ENCODE peak calls at places on chromosome 7, in six cellular contexts. L is activated T-cell treated with anti-CD3 and anti-CD28 coated beads, Interleukin-2, amount 50 U/mL, for 4 hours; O is activated CD8-positive, alpha-beta memory T cell treated with anti-CD3 and anti-CD28 coated beads for 1 hour; U is A549; N is HTR-8/SVneo; Q is NCI-H2029. E is an unnamed sample.

GRCh38 chr7:106065560-106066500 is 46.3 kb downstream of the SYPL1 start:
- DNase-seq in L (no peak), O (no peak), U (no peak), N (no peak), Q (no peak), E (no peak)

GRCh38 chr7:158324397-158325360 is 262.9 kb downstream of the PTPRN2 start:
- DNase-seq in L (no peak), O (no peak), U (no peak), N (no peak), Q (no peak), E (no peak)

GRCh38 chr7:12291870-12292269 is 80.8 kb downstream of the TMEM106B start:
- DNase-seq in L (no peak), O (no peak), U (peak), N (no peak), Q (no peak), E (no peak)

GRCh38 chr7:92751902-92752901 is 84.2 kb downstream of the CDK6 start:
- DNase-seq in L (no peak), O (no peak), U (peak), N (peak), Q (no peak), E (no peak)

GRCh38 chr7:122616951-122617350 is 82.0 kb downstream of the RNF133 start:
- DNase-seq in L (no peak), O (no peak), U (no peak), N (no peak), Q (no peak), E (no peak)

GRCh38 chr7:28550580-28551205 is 138.4 kb downstream of the CREB5 start:
- DNase-seq in L (no peak), O (no peak), U (no peak), N (no peak), Q (no peak), E (no peak)

GRCh38 chr7:4030346-4030745 is 651.7 kb upstream of the FOXK1 start:
- DNase-seq in L (no peak), O (no peak), U (no peak), N (no peak), Q (no peak), E (no peak)

GRCh38 chr7:25790261-25790660 is 361.7 kb upstream of the NFE2L3 start:
- DNase-seq in L (no peak), O (no peak), U (no peak), N (no peak), Q (no peak), E (no peak)

GRCh38 chr7:33351709-33352108 is 222.3 kb downstream of the BBS9 start:
- DNase-seq in L (no peak), O (no peak), U (no peak), N (no peak), Q (no peak), E (no peak)

GRCh38 chr7:101795461-101795860 is 22.0 kb upstream of the CUX1 start:
- DNase-seq in L (no peak), O (no peak), U (no peak), N (no peak), Q (no peak), E (no peak)

GRCh38 chr7:129163875-129164544 is 19.5 kb downstream of the TSPAN33 start:
- DNase-seq in L (no peak), O (no peak), U (peak), N (peak), Q (peak), E (no peak)

GRCh38 chr7:45593121-45593541 is 19.0 kb downstream of the ADCY1 start:
- DNase-seq in L (no peak), O (no peak), U (no peak), N (no peak), Q (no peak), E (no peak)

GRCh38 chr7:92645531-92646061 is 55.4 kb upstream of the FAM133B start:
- DNase-seq in L (no peak), O (no peak), U (peak), N (no peak), Q (no peak), E (no peak)

GRCh38 chr7:6360841-6361240 is 86.9 kb downstream of the DAGLB start:
- DNase-seq in L (no peak), O (no peak), U (no peak), N (no peak), Q (no peak), E (no peak)